ENCODE peak calls at places on chromosomes 13 and 19, in nine cellular contexts. X is NCI-H774; D is Caki2; F is IMR-90; I is testis; T is RPMI7951; O is activated CD4-positive, alpha-beta T cell treated with anti-CD3 and anti-CD28 coated beads for 24 hours; U is right atrium auricular region; V is CD8-positive, alpha-beta memory T cell. J is an unnamed sample.

GRCh38 chr13:113584870-113585671 is 518 bp downstream of the TFDP1 start:
- DNase-seq in U (peak), T (no peak), V (peak), F (no peak), O (peak), X (peak), I (peak), D (peak), J (no peak)

GRCh38 chr13:31793246-31793645 is 53.9 kb downstream of the RXFP2 start:
- DNase-seq in V (no peak), T (no peak), D (no peak), O (no peak), X (no peak), I (no peak), U (no peak), F (peak), J (no peak)

GRCh38 chr19:18385675-18386542 is at the start of gene GDF15:
- DNase-seq in O (no peak), I (peak), T (peak), U (no peak), V (no peak), F (peak), D (peak), X (no peak), J (peak)

GRCh38 chr19:10390652-10391286 is 10.4 kb upstream of the TYK2 start:
- DNase-seq in V (peak), O (peak), U (peak), X (peak), F (peak), T (peak), I (peak), D (no peak), J (peak)

GRCh38 chr19:13102416-13102665 is 317 bp downstream of the LYL1 start:
- DNase-seq in F (no peak), O (no peak), I (no peak), U (no peak), X (no peak), D (no peak), V (no peak), T (no peak), J (no peak)

GRCh38 chr19:16330368-16330801 is 5.8 kb downstream of the KLF2 start:
- DNase-seq in X (no peak), V (peak), I (peak), D (peak), U (peak), F (peak), T (peak), O (peak), J (peak)

GRCh38 chr19:49761625-49762311 is 1.3 kb downstream of the TSKS start:
- DNase-seq in I (peak), F (peak), X (no peak), U (peak), O (no peak), V (no peak), T (peak), D (no peak), J (no peak)

GRCh38 chr19:30222428-30222873 is 149.7 kb upstream of the ZNF536 start:
- DNase-seq in O (no peak), T (no peak), V (no peak), I (no peak), D (no peak), X (no peak), U (no peak), F (no peak), J (no peak)

GRCh38 chr19:17312481-17313113 is 3.2 kb downstream of the DDA1 start:
- DNase-seq in O (no peak), T (no peak), I (no peak), D (no peak), X (no peak), V (no peak), U (no peak), F (no peak), J (no peak)

GRCh38 chr13:100794575-100794974 is 120.0 kb upstream of the TMTC4 start:
- DNase-seq in F (no peak), D (no peak), U (no peak), I (no peak), V (no peak), X (no peak), T (no peak), O (no peak), J (no peak)

GRCh38 chr13:106156468-106156867 is 379.0 kb downstream of the EFNB2 start:
- DNase-seq in O (no peak), F (peak), U (no peak), D (peak), T (peak), X (no peak), I (no peak), V (no peak), J (peak)

GRCh38 chr13:60990032-60990733 is 425.5 kb downstream of the PCDH20 start:
- DNase-seq in U (no peak), O (no peak), I (no peak), X (no peak), V (no peak), F (no peak), D (no peak), T (no peak), J (no peak)

GRCh38 chr19:4297901-4298771 is 4.1 kb downstream of the TMIGD2 start:
- DNase-seq in I (no peak), T (peak), F (no peak), U (no peak), V (peak), O (peak), X (no peak), D (no peak), J (no peak)

GRCh38 chr13:31947105-31947504 is 84.5 kb upstream of the FRY start:
- DNase-seq in O (no peak), U (no peak), X (no peak), D (peak), F (no peak), V (no peak), I (no peak), T (no peak), J (no peak)

GRCh38 chr13:33543631-33544030 is 258.1 kb upstream of the STARD13 start:
- DNase-seq in F (no peak), I (no peak), T (no peak), O (no peak), D (no peak), V (no peak), X (no peak), U (no peak), J (no peak)

GRCh38 chr13:75481176-75482069 is 546 bp downstream of the TBC1D4 start:
- DNase-seq in I (peak), T (peak), F (no peak), O (peak), D (peak), V (peak), U (no peak), X (peak), J (no peak)

GRCh38 chr19:14733574-14733973 is 43.7 kb downstream of the ZNF333 start:
- DNase-seq in V (no peak), F (no peak), U (no peak), T (no peak), X (no peak), D (no peak), I (no peak), O (no peak), J (no peak)

GRCh38 chr19:42199440-42200115 is 17.9 kb downstream of the DEDD2 start:
- DNase-seq in D (no peak), U (no peak), I (no peak), F (no peak), O (no peak), X (no peak), V (peak), T (no peak), J (no peak)

GRCh38 chr13:50969691-50970090 is 60.1 kb downstream of the RNASEH2B start:
- DNase-seq in T (peak), O (no peak), U (no peak), X (no peak), F (no peak), I (no peak), D (no peak), V (no peak), J (no peak)

GRCh38 chr13:39892731-39893293 is 237.3 kb downstream of the COG6 start:
- DNase-seq in T (no peak), V (no peak), X (no peak), U (no peak), O (peak), I (peak), D (no peak), F (no peak), J (no peak)

GRCh38 chr19:3672575-3672948 is 27.7 kb downstream of the PIP5K1C start:
- DNase-seq in F (no peak), T (no peak), D (no peak), I (no peak), O (no peak), X (no peak), U (no peak), V (no peak), J (no peak)

GRCh38 chr13:23748591-23748990 is 140.6 kb downstream of the MIPEP start:
- DNase-seq in D (peak), V (no peak), I (no peak), O (no peak), X (no peak), F (no peak), U (no peak), T (no peak), J (no peak)

GRCh38 chr19:7638802-7639465 is 2.0 kb downstream of the STXBP2 start:
- DNase-seq in T (no peak), O (no peak), X (no peak), U (no peak), V (no peak), I (no peak), D (no peak), F (no peak), J (no peak)

GRCh38 chr19:46898731-46899130 is 37.9 kb downstream of the ARHGAP35 start:
- DNase-seq in T (no peak), D (no peak), O (no peak), I (peak), F (peak), V (no peak), X (no peak), U (no peak), J (peak)

GRCh38 chr13:32206097-32206740 is 108.9 kb downstream of the ZAR1L start:
- DNase-seq in X (no peak), F (peak), D (no peak), T (no peak), I (no peak), V (no peak), O (no peak), U (no peak), J (no peak)

GRCh38 chr13:47858678-47859050 is 142.4 kb downstream of the SUCLA2 start:
- DNase-seq in O (no peak), X (no peak), T (peak), I (no peak), U (no peak), V (no peak), D (no peak), F (peak), J (no peak)

GRCh38 chr19:37148214-37148613 is 24.3 kb downstream of the ZNF585A start:
- DNase-seq in O (no peak), X (no peak), U (no peak), D (no peak), F (no peak), T (no peak), I (no peak), V (no peak), J (no peak)

GRCh38 chr13:52599853-52600603 is 42.2 kb upstream of the HNRNPA1L2 start:
- DNase-seq in I (peak), F (peak), T (peak), V (no peak), O (no peak), U (no peak), X (peak), D (no peak), J (no peak)

GRCh38 chr13:76048675-76049396 is 412.7 kb downstream of the LMO7 start:
- DNase-seq in V (no peak), I (no peak), O (no peak), U (no peak), T (no peak), X (peak), F (no peak), D (no peak), J (no peak)

J was measured in HFFc6.